ENCODE peak calls at places on chromosomes 2 and 18, in eight cellular contexts. One of them, this sample, is unnamed.

GRCh38 chr2:160062283-160063005 is at the start of gene PLA2R1:
- DNase-seq in activated CD4-positive, alpha-beta T cell treated with anti-CD3 and anti-CD28 coated beads, Interleukin-2, amount 50 U/mL, for 24 hours: no peak
- DNase-seq in cardiac muscle cell: peak; percentile 58
- DNase-seq in brain microvascular endothelial cell: no peak
- DNase-seq in AG20443: peak; percentile 84
- DNase-seq in stimulated activated CD4-positive, alpha-beta T cell treated with anti-CD3 and anti-CD28 coated beads, Interleukin-15, amount 100 ng/mL, for 1 hour: no peak
- DNase-seq in progenitor cell of endocrine pancreas: peak; percentile 49
- DNase-seq in psoas muscle: peak; percentile 75
- DNase-seq in this sample: peak; percentile 64

GRCh38 chr2:128396500-128396891 is 77.8 kb upstream of the HS6ST1 start:
- DNase-seq in activated CD4-positive, alpha-beta T cell treated with anti-CD3 and anti-CD28 coated beads, Interleukin-2, amount 50 U/mL, for 24 hours: no peak
- DNase-seq in cardiac muscle cell: peak; percentile 52
- DNase-seq in brain microvascular endothelial cell: peak; percentile 67
- DNase-seq in AG20443: no peak
- DNase-seq in stimulated activated CD4-positive, alpha-beta T cell treated with anti-CD3 and anti-CD28 coated beads, Interleukin-15, amount 100 ng/mL, for 1 hour: no peak
- DNase-seq in progenitor cell of endocrine pancreas: no peak
- DNase-seq in psoas muscle: no peak
- DNase-seq in this sample: no peak

GRCh38 chr2:46780801-46781445 is 134.7 kb downstream of the MCFD2 start:
- DNase-seq in activated CD4-positive, alpha-beta T cell treated with anti-CD3 and anti-CD28 coated beads, Interleukin-2, amount 50 U/mL, for 24 hours: no peak
- DNase-seq in cardiac muscle cell: peak; percentile 82
- DNase-seq in brain microvascular endothelial cell: no peak
- DNase-seq in AG20443: peak; percentile 63
- DNase-seq in stimulated activated CD4-positive, alpha-beta T cell treated with anti-CD3 and anti-CD28 coated beads, Interleukin-15, amount 100 ng/mL, for 1 hour: no peak
- DNase-seq in progenitor cell of endocrine pancreas: peak; percentile 21
- DNase-seq in psoas muscle: peak; percentile 52
- DNase-seq in this sample: no peak

GRCh38 chr2:23550553-23550952 is 165.6 kb downstream of the KLHL29 start:
- DNase-seq in activated CD4-positive, alpha-beta T cell treated with anti-CD3 and anti-CD28 coated beads, Interleukin-2, amount 50 U/mL, for 24 hours: no peak
- DNase-seq in cardiac muscle cell: no peak
- DNase-seq in brain microvascular endothelial cell: no peak
- DNase-seq in AG20443: no peak
- DNase-seq in stimulated activated CD4-positive, alpha-beta T cell treated with anti-CD3 and anti-CD28 coated beads, Interleukin-15, amount 100 ng/mL, for 1 hour: no peak
- DNase-seq in progenitor cell of endocrine pancreas: no peak
- DNase-seq in psoas muscle: no peak
- DNase-seq in this sample: no peak

GRCh38 chr2:27123302-27124150 is at the start of gene ABHD1:
- DNase-seq in activated CD4-positive, alpha-beta T cell treated with anti-CD3 and anti-CD28 coated beads, Interleukin-2, amount 50 U/mL, for 24 hours: peak; percentile 23
- DNase-seq in cardiac muscle cell: peak; percentile 66
- DNase-seq in brain microvascular endothelial cell: no peak
- DNase-seq in AG20443: peak; percentile 71
- DNase-seq in stimulated activated CD4-positive, alpha-beta T cell treated with anti-CD3 and anti-CD28 coated beads, Interleukin-15, amount 100 ng/mL, for 1 hour: peak; percentile 52
- DNase-seq in progenitor cell of endocrine pancreas: peak; percentile 33
- DNase-seq in psoas muscle: peak; percentile 85
- DNase-seq in this sample: peak; percentile 51

GRCh38 chr2:85237849-85238570 is 89.8 kb downstream of the TGOLN2 start:
- DNase-seq in activated CD4-positive, alpha-beta T cell treated with anti-CD3 and anti-CD28 coated beads, Interleukin-2, amount 50 U/mL, for 24 hours: no peak
- DNase-seq in cardiac muscle cell: peak; percentile 21
- DNase-seq in brain microvascular endothelial cell: no peak
- DNase-seq in AG20443: no peak
- DNase-seq in stimulated activated CD4-positive, alpha-beta T cell treated with anti-CD3 and anti-CD28 coated beads, Interleukin-15, amount 100 ng/mL, for 1 hour: no peak
- DNase-seq in progenitor cell of endocrine pancreas: no peak
- DNase-seq in psoas muscle: no peak
- DNase-seq in this sample: no peak

GRCh38 chr2:197309369-197310231 is 980 bp downstream of the ANKRD44 start:
- DNase-seq in activated CD4-positive, alpha-beta T cell treated with anti-CD3 and anti-CD28 coated beads, Interleukin-2, amount 50 U/mL, for 24 hours: no peak
- DNase-seq in cardiac muscle cell: peak; percentile 46
- DNase-seq in brain microvascular endothelial cell: no peak
- DNase-seq in AG20443: peak; percentile 19
- DNase-seq in stimulated activated CD4-positive, alpha-beta T cell treated with anti-CD3 and anti-CD28 coated beads, Interleukin-15, amount 100 ng/mL, for 1 hour: peak; percentile 19
- DNase-seq in progenitor cell of endocrine pancreas: peak; percentile 12
- DNase-seq in psoas muscle: peak; percentile 59
- DNase-seq in this sample: peak; percentile 33

GRCh38 chr18:80109676-80110078 is 615 bp downstream of the ADNP2 start:
- DNase-seq in activated CD4-positive, alpha-beta T cell treated with anti-CD3 and anti-CD28 coated beads, Interleukin-2, amount 50 U/mL, for 24 hours: peak; percentile 21
- DNase-seq in cardiac muscle cell: peak; percentile 61
- DNase-seq in brain microvascular endothelial cell: peak; percentile 44
- DNase-seq in AG20443: peak; percentile 83
- DNase-seq in stimulated activated CD4-positive, alpha-beta T cell treated with anti-CD3 and anti-CD28 coated beads, Interleukin-15, amount 100 ng/mL, for 1 hour: no peak
- DNase-seq in progenitor cell of endocrine pancreas: peak; percentile 15
- DNase-seq in psoas muscle: peak; percentile 61
- DNase-seq in this sample: peak; percentile 24

GRCh38 chr2:39772086-39772811 is 6.8 kb downstream of the THUMPD2 start:
- DNase-seq in activated CD4-positive, alpha-beta T cell treated with anti-CD3 and anti-CD28 coated beads, Interleukin-2, amount 50 U/mL, for 24 hours: no peak
- DNase-seq in cardiac muscle cell: no peak
- DNase-seq in brain microvascular endothelial cell: peak; percentile 41
- DNase-seq in AG20443: peak; percentile 46
- DNase-seq in stimulated activated CD4-positive, alpha-beta T cell treated with anti-CD3 and anti-CD28 coated beads, Interleukin-15, amount 100 ng/mL, for 1 hour: no peak
- DNase-seq in progenitor cell of endocrine pancreas: no peak
- DNase-seq in psoas muscle: no peak
- DNase-seq in this sample: no peak

GRCh38 chr2:142756430-142756829 is 121.0 kb upstream of the KYNU start:
- DNase-seq in activated CD4-positive, alpha-beta T cell treated with anti-CD3 and anti-CD28 coated beads, Interleukin-2, amount 50 U/mL, for 24 hours: no peak
- DNase-seq in cardiac muscle cell: no peak
- DNase-seq in brain microvascular endothelial cell: no peak
- DNase-seq in AG20443: no peak
- DNase-seq in stimulated activated CD4-positive, alpha-beta T cell treated with anti-CD3 and anti-CD28 coated beads, Interleukin-15, amount 100 ng/mL, for 1 hour: no peak
- DNase-seq in progenitor cell of endocrine pancreas: no peak
- DNase-seq in psoas muscle: no peak
- DNase-seq in this sample: no peak

GRCh38 chr2:196263181-196263747 is 91.9 kb upstream of the STK17B start:
- DNase-seq in activated CD4-positive, alpha-beta T cell treated with anti-CD3 and anti-CD28 coated beads, Interleukin-2, amount 50 U/mL, for 24 hours: no peak
- DNase-seq in cardiac muscle cell: no peak
- DNase-seq in brain microvascular endothelial cell: peak; percentile 85
- DNase-seq in AG20443: no peak
- DNase-seq in stimulated activated CD4-positive, alpha-beta T cell treated with anti-CD3 and anti-CD28 coated beads, Interleukin-15, amount 100 ng/mL, for 1 hour: no peak
- DNase-seq in progenitor cell of endocrine pancreas: no peak
- DNase-seq in psoas muscle: no peak
- DNase-seq in this sample: peak; percentile 66

GRCh38 chr2:120578576-120579352 is 156.9 kb upstream of the GLI2 start:
- DNase-seq in activated CD4-positive, alpha-beta T cell treated with anti-CD3 and anti-CD28 coated beads, Interleukin-2, amount 50 U/mL, for 24 hours: no peak
- DNase-seq in cardiac muscle cell: no peak
- DNase-seq in brain microvascular endothelial cell: no peak
- DNase-seq in AG20443: no peak
- DNase-seq in stimulated activated CD4-positive, alpha-beta T cell treated with anti-CD3 and anti-CD28 coated beads, Interleukin-15, amount 100 ng/mL, for 1 hour: no peak
- DNase-seq in progenitor cell of endocrine pancreas: no peak
- DNase-seq in psoas muscle: peak; percentile 41
- DNase-seq in this sample: no peak

GRCh38 chr2:217459675-217460405 is 543.0 kb downstream of the TNS1 start:
- DNase-seq in activated CD4-positive, alpha-beta T cell treated with anti-CD3 and anti-CD28 coated beads, Interleukin-2, amount 50 U/mL, for 24 hours: no peak
- DNase-seq in cardiac muscle cell: no peak
- DNase-seq in brain microvascular endothelial cell: no peak
- DNase-seq in AG20443: peak; percentile 38
- DNase-seq in stimulated activated CD4-positive, alpha-beta T cell treated with anti-CD3 and anti-CD28 coated beads, Interleukin-15, amount 100 ng/mL, for 1 hour: no peak
- DNase-seq in progenitor cell of endocrine pancreas: no peak
- DNase-seq in psoas muscle: no peak
- DNase-seq in this sample: no peak

GRCh38 chr2:187438459-187438858 is 9.6 kb downstream of the CALCRL start:
- DNase-seq in activated CD4-positive, alpha-beta T cell treated with anti-CD3 and anti-CD28 coated beads, Interleukin-2, amount 50 U/mL, for 24 hours: no peak
- DNase-seq in cardiac muscle cell: no peak
- DNase-seq in brain microvascular endothelial cell: no peak
- DNase-seq in AG20443: no peak
- DNase-seq in stimulated activated CD4-positive, alpha-beta T cell treated with anti-CD3 and anti-CD28 coated beads, Interleukin-15, amount 100 ng/mL, for 1 hour: no peak
- DNase-seq in progenitor cell of endocrine pancreas: no peak
- DNase-seq in psoas muscle: no peak
- DNase-seq in this sample: no peak

GRCh38 chr18:76494541-76495403 is at the start of gene ZNF516:
- DNase-seq in activated CD4-positive, alpha-beta T cell treated with anti-CD3 and anti-CD28 coated beads, Interleukin-2, amount 50 U/mL, for 24 hours: no peak
- DNase-seq in cardiac muscle cell: peak; percentile 84
- DNase-seq in brain microvascular endothelial cell: no peak
- DNase-seq in AG20443: peak; percentile 49
- DNase-seq in stimulated activated CD4-positive, alpha-beta T cell treated with anti-CD3 and anti-CD28 coated beads, Interleukin-15, amount 100 ng/mL, for 1 hour: peak; percentile 3
- DNase-seq in progenitor cell of endocrine pancreas: no peak
- DNase-seq in psoas muscle: peak; percentile 69
- DNase-seq in this sample: no peak

GRCh38 chr2:192148620-192149321 is 46.0 kb downstream of the TMEFF2 start:
- DNase-seq in activated CD4-positive, alpha-beta T cell treated with anti-CD3 and anti-CD28 coated beads, Interleukin-2, amount 50 U/mL, for 24 hours: no peak
- DNase-seq in cardiac muscle cell: peak; percentile 4
- DNase-seq in brain microvascular endothelial cell: peak; percentile 44
- DNase-seq in AG20443: peak; percentile 60
- DNase-seq in stimulated activated CD4-positive, alpha-beta T cell treated with anti-CD3 and anti-CD28 coated beads, Interleukin-15, amount 100 ng/mL, for 1 hour: no peak
- DNase-seq in progenitor cell of endocrine pancreas: no peak
- DNase-seq in psoas muscle: no peak
- DNase-seq in this sample: no peak

GRCh38 chr2:36476411-36476810 is 120.8 kb downstream of the CRIM1 start:
- DNase-seq in activated CD4-positive, alpha-beta T cell treated with anti-CD3 and anti-CD28 coated beads, Interleukin-2, amount 50 U/mL, for 24 hours: no peak
- DNase-seq in cardiac muscle cell: no peak
- DNase-seq in brain microvascular endothelial cell: no peak
- DNase-seq in AG20443: no peak
- DNase-seq in stimulated activated CD4-positive, alpha-beta T cell treated with anti-CD3 and anti-CD28 coated beads, Interleukin-15, amount 100 ng/mL, for 1 hour: no peak
- DNase-seq in progenitor cell of endocrine pancreas: no peak
- DNase-seq in psoas muscle: no peak
- DNase-seq in this sample: no peak

GRCh38 chr2:17574406-17575073 is 34.0 kb downstream of the VSNL1 start:
- DNase-seq in activated CD4-positive, alpha-beta T cell treated with anti-CD3 and anti-CD28 coated beads, Interleukin-2, amount 50 U/mL, for 24 hours: no peak
- DNase-seq in cardiac muscle cell: no peak
- DNase-seq in brain microvascular endothelial cell: no peak
- DNase-seq in AG20443: no peak
- DNase-seq in stimulated activated CD4-positive, alpha-beta T cell treated with anti-CD3 and anti-CD28 coated beads, Interleukin-15, amount 100 ng/mL, for 1 hour: no peak
- DNase-seq in progenitor cell of endocrine pancreas: no peak
- DNase-seq in psoas muscle: no peak
- DNase-seq in this sample: no peak

GRCh38 chr2:133602538-133602937 is 34.3 kb upstream of the NCKAP5 start:
- DNase-seq in activated CD4-positive, alpha-beta T cell treated with anti-CD3 and anti-CD28 coated beads, Interleukin-2, amount 50 U/mL, for 24 hours: no peak
- DNase-seq in cardiac muscle cell: no peak
- DNase-seq in brain microvascular endothelial cell: no peak
- DNase-seq in AG20443: peak; percentile 73
- DNase-seq in stimulated activated CD4-positive, alpha-beta T cell treated with anti-CD3 and anti-CD28 coated beads, Interleukin-15, amount 100 ng/mL, for 1 hour: no peak
- DNase-seq in progenitor cell of endocrine pancreas: no peak
- DNase-seq in psoas muscle: no peak
- DNase-seq in this sample: no peak

GRCh38 chr2:174171686-174172445 is 76.5 kb downstream of the OLA1 start:
- DNase-seq in activated CD4-positive, alpha-beta T cell treated with anti-CD3 and anti-CD28 coated beads, Interleukin-2, amount 50 U/mL, for 24 hours: no peak
- DNase-seq in cardiac muscle cell: no peak
- DNase-seq in brain microvascular endothelial cell: no peak
- DNase-seq in AG20443: no peak
- DNase-seq in stimulated activated CD4-positive, alpha-beta T cell treated with anti-CD3 and anti-CD28 coated beads, Interleukin-15, amount 100 ng/mL, for 1 hour: no peak
- DNase-seq in progenitor cell of endocrine pancreas: no peak
- DNase-seq in psoas muscle: no peak
- DNase-seq in this sample: no peak

GRCh38 chr2:199458017-199458805 is 472 bp upstream of the SATB2 start:
- DNase-seq in activated CD4-positive, alpha-beta T cell treated with anti-CD3 and anti-CD28 coated beads, Interleukin-2, amount 50 U/mL, for 24 hours: no peak
- DNase-seq in cardiac muscle cell: peak; percentile 63
- DNase-seq in brain microvascular endothelial cell: no peak
- DNase-seq in AG20443: peak; percentile 57
- DNase-seq in stimulated activated CD4-positive, alpha-beta T cell treated with anti-CD3 and anti-CD28 coated beads, Interleukin-15, amount 100 ng/mL, for 1 hour: no peak
- DNase-seq in progenitor cell of endocrine pancreas: no peak
- DNase-seq in psoas muscle: peak; percentile 59
- DNase-seq in this sample: peak; percentile 31

GRCh38 chr2:213251618-213252017 is 32.6 kb upstream of the SPAG16 start:
- DNase-seq in activated CD4-positive, alpha-beta T cell treated with anti-CD3 and anti-CD28 coated beads, Interleukin-2, amount 50 U/mL, for 24 hours: no peak
- DNase-seq in cardiac muscle cell: peak; percentile 74
- DNase-seq in brain microvascular endothelial cell: no peak
- DNase-seq in AG20443: peak; percentile 58
- DNase-seq in stimulated activated CD4-positive, alpha-beta T cell treated with anti-CD3 and anti-CD28 coated beads, Interleukin-15, amount 100 ng/mL, for 1 hour: no peak
- DNase-seq in progenitor cell of endocrine pancreas: no peak
- DNase-seq in psoas muscle: no peak
- DNase-seq in this sample: no peak

This sample was measured in T47D.